ENCODE peak calls at places on chromosomes 7 and 10, in ten cellular contexts. Q is BJ, W is A549, K is mesendoderm, C is OCI-LY7, V is aorta, L is stomach, J is tibial artery, M is endothelial cell of umbilical vein, U is cardiac fibroblast. A is an unnamed sample.

GRCh38 chr7:69373171-69374035 is 224.9 kb upstream of the AUTS2 start:
- DNase-seq in Q (no peak), L (no peak), J (no peak), W (no peak), C (peak), M (no peak), U (no peak), K (peak), V (no peak), A (no peak)

GRCh38 chr10:19889279-19889678 is 73.0 kb downstream of the PLXDC2 start:
- DNase-seq in L (no peak), Q (no peak), V (no peak), J (no peak), W (no peak), M (no peak), K (no peak), U (no peak), C (no peak), A (no peak)

GRCh38 chr10:109166935-109167334 is 756.4 kb downstream of the XPNPEP1 start:
- DNase-seq in K (no peak), J (no peak), C (no peak), M (no peak), Q (no peak), L (no peak), V (no peak), W (no peak), U (no peak), A (no peak)

GRCh38 chr10:82882722-82883121 is 1007.7 kb downstream of the NRG3 start:
- DNase-seq in K (no peak), W (no peak), Q (no peak), C (no peak), J (no peak), U (no peak), V (no peak), L (no peak), M (no peak), A (no peak)

GRCh38 chr10:90862908-90863514 is 5.2 kb upstream of the HTR7 start:
- DNase-seq in C (peak), L (no peak), Q (no peak), J (no peak), M (peak), U (peak), V (no peak), W (peak), K (peak), A (no peak)

GRCh38 chr10:12922117-12922900 is 79.2 kb downstream of the CCDC3 start:
- DNase-seq in M (no peak), L (no peak), W (no peak), J (no peak), U (no peak), Q (no peak), V (no peak), K (no peak), C (no peak), A (no peak)

GRCh38 chr10:121490906-121491519 is 107.2 kb downstream of the FGFR2 start:
- DNase-seq in U (no peak), C (no peak), W (no peak), M (no peak), V (peak), J (no peak), Q (no peak), K (no peak), L (no peak), A (no peak)

GRCh38 chr7:135209225-135209834 is 2.0 kb downstream of the WDR91 start:
- DNase-seq in U (no peak), Q (no peak), L (no peak), C (no peak), K (no peak), J (no peak), W (no peak), M (no peak), V (no peak), A (no peak)

GRCh38 chr10:37752309-37752875 is 105.0 kb downstream of the ZNF248 start:
- DNase-seq in L (no peak), U (no peak), K (no peak), C (peak), W (no peak), V (no peak), Q (no peak), J (no peak), M (no peak), A (no peak)

GRCh38 chr10:71342850-71343773 is 24.1 kb downstream of the SLC29A3 start:
- DNase-seq in K (no peak), Q (no peak), L (no peak), W (peak), V (peak), J (no peak), C (no peak), U (no peak), M (no peak), A (no peak)

GRCh38 chr10:5691786-5692185 is 7.1 kb downstream of the TASOR2 start:
- DNase-seq in V (no peak), C (peak), U (no peak), Q (no peak), M (no peak), J (no peak), W (no peak), L (no peak), K (no peak), A (no peak)
- H3K4me3 ChIP-seq in V (no peak), C (peak), U (no peak), Q (no peak), M (no peak), J (no peak), W (peak), L (no peak), K (no peak), A (peak)

GRCh38 chr10:133257489-133258065 is 19.1 kb downstream of the ADAM8 start:
- DNase-seq in W (peak), L (peak), C (no peak), K (peak), Q (no peak), V (peak), U (peak), M (peak), J (peak), A (no peak)
- H3K4me3 ChIP-seq in W (peak), L (peak), C (no peak), K (peak), Q (no peak), V (no peak), U (no peak), M (no peak), J (peak), A (no peak)

DNA sequence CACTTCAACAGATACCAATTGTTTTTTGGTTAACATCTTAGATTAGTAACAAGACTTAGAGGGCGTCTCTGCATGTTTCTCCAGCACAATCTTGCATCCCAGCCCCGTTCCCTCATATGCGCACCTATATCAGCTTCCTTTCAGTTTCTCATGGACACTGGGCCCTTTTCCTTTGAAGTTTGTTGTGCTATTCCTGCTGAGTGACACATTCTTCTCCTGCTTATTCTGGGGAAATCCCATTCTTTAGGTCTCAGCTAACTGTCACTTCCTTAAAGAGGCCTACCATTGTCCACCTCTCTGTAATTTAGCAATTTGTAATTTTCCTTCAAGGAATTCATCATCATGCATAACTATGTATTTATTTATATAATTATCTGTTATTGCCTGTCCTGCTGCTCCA is 110.3 kb upstream of the STEAP1B start:
- DNase-seq in J (no peak), Q (no peak), K (peak), W (no peak), L (no peak), C (no peak), U (no peak), V (no peak), M (peak), A (no peak)
- H3K4me3 ChIP-seq in J (no peak), Q (no peak), K (no peak), W (no peak), L (no peak), C (no peak), U (no peak), V (no peak), M (no peak), A (no peak)

DNA sequence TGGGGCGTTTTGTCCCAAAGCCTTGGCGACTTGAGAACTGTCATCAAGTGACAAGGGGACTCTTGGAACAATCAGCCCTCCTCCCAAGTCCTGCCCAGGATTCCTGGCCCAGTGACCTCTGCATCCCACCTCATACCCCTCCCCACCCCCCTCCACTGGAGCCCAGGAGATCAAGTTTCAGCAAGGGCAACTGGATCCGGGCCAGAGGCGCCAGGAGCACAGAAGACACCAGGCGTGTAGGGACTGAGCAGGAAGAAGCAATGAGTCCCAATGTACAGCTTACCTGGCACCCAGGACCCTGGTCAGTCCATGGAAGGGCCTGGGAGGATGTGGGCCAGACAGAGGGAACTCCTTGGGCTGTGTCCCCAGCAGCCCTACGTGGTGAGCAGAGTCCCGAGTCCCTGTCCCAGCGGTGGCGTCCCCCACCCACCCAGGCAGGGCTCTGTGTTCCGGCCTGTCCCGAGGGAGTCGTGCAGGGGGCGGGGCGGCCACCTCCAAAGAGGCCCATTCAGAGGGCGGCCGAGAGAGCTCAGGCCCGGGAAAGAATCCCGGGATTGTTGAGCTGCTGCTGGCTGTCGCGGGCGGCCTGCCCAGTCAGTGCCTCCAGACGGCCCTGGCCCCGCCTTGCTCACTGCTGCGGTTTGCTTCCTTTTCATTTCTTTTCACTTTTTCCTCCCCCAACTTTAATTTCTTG is 254.1 kb downstream of the TNS3 start:
- DNase-seq in W (no peak), Q (peak), V (peak), C (no peak), M (peak), L (peak), J (peak), K (peak), U (peak), A (no peak)
- H3K4me3 ChIP-seq in W (no peak), Q (no peak), V (no peak), C (no peak), M (no peak), L (peak), J (peak), K (peak), U (peak), A (no peak)

DNA sequence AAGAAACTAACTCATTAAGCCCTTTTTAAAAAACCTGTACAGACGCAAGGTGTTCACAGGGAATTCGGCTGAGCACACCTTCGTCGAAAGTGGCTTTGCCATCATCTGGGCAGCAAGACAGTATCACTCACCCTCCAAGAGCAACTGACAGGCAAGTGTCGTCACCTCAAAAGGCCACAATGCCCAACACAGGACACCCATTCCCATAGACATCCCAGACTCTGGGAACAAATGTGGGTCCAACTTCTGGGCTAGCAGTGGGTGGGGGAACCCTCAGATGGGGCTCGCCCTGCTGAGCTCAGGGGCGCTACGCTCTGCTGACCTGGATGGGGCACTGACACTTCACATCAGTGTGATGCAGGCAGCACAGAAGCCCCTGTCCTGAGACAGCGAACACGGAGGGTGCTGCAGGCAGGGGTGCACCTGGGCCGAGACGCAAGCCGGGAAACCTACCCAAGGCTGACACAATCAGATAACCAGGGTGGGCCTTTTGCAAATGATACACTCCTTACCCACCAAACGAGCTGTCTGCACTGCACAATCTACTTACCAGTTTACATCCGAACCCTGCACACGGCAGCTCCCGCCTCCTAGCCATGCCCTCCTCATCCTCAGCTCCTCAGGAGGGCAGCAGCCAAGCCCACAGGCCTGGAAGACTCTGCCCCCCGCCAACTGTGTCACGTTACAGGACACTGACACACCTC is 1.7 kb downstream of the DIP2C start:
- DNase-seq in J (no peak), M (no peak), V (no peak), W (no peak), C (no peak), L (no peak), U (no peak), Q (no peak), K (no peak), A (no peak)
- H3K4me3 ChIP-seq in J (peak), M (no peak), V (peak), W (peak), C (no peak), L (peak), U (peak), Q (peak), K (no peak), A (no peak)

GRCh38 chr7:36742911-36743775 is 18.8 kb upstream of the AOAH start:
- DNase-seq in L (no peak), U (no peak), Q (no peak), C (no peak), J (peak), W (no peak), M (no peak), K (no peak), V (peak), A (no peak)
- H3K4me3 ChIP-seq in L (no peak), U (no peak), Q (no peak), C (no peak), J (no peak), W (no peak), M (no peak), K (no peak), V (no peak), A (no peak)

A was measured in RWPE2.